ENCODE peak calls at places on chromosomes 12 and 14, in six cellular contexts. I, H, V, Y, T and L are unnamed samples.

GRCh38 chr12:43306066-43306465 is 245.9 kb downstream of the ADAMTS20 start:
- DNase-seq in H (peak; percentile 10), T (no peak), Y (no peak), V (no peak), I (no peak), L (peak; percentile 87)

GRCh38 chr12:13362260-13362841 is 165.8 kb downstream of the EMP1 start:
- DNase-seq in I (no peak), Y (no peak), T (peak; percentile 85), V (no peak), H (peak; percentile 60), L (no peak)

GRCh38 chr12:120234643-120235368 is 30.7 kb downstream of the PXN start:
- DNase-seq in I (no peak), V (no peak), Y (peak; percentile 97), T (peak; percentile 73), H (peak; percentile 94), L (no peak)

GRCh38 chr14:102571043-102571442 is 21.4 kb upstream of the RCOR1 start:
- DNase-seq in I (no peak), Y (no peak), T (no peak), V (no peak), H (no peak), L (no peak)

GRCh38 chr12:31267966-31268365 is 58.0 kb downstream of the SINHCAF start:
- DNase-seq in Y (no peak), I (no peak), H (no peak), T (no peak), V (no peak), L (no peak)

GRCh38 chr14:96086032-96086431 is 46.9 kb downstream of the C14orf132 start:
- DNase-seq in Y (no peak), H (peak; percentile 52), I (no peak), T (no peak), V (no peak), L (peak; percentile 90)

GRCh38 chr12:71306808-71307207 is 132.8 kb upstream of the LGR5 start:
- DNase-seq in Y (no peak), H (no peak), T (no peak), I (no peak), V (no peak), L (no peak)

GRCh38 chr14:92460916-92461579 is 52.5 kb upstream of the RIN3 start:
- DNase-seq in Y (peak; percentile 64), H (no peak), I (no peak), T (peak; percentile 24), V (no peak), L (no peak)

GRCh38 chr14:100047600-100047999 is 17.6 kb upstream of the EVL start:
- DNase-seq in V (no peak), Y (no peak), H (no peak), T (no peak), I (no peak), L (no peak)

GRCh38 chr14:83991666-83992065 is 1538.3 kb upstream of the FLRT2 start:
- DNase-seq in Y (no peak), V (no peak), T (no peak), H (no peak), I (no peak), L (no peak)

GRCh38 chr12:122845865-122846621 is 10.8 kb downstream of the HIP1R start:
- DNase-seq in I (no peak), Y (no peak), T (no peak), V (no peak), H (no peak), L (no peak)

GRCh38 chr12:53972722-53973092 is 219 bp upstream of the HOXC11 start:
- DNase-seq in V (no peak), I (no peak), H (no peak), T (no peak), Y (no peak), L (no peak)

GRCh38 chr12:19277707-19278106 is 148.2 kb downstream of the PLEKHA5 start:
- DNase-seq in T (no peak), Y (no peak), H (no peak), V (no peak), I (no peak), L (no peak)

GRCh38 chr12:109578330-109578927 is 4.8 kb downstream of the MVK start:
- DNase-seq in H (no peak), V (no peak), I (no peak), T (no peak), Y (no peak), L (no peak)

GRCh38 chr12:4610481-4610880 is 38.4 kb downstream of the AKAP3 start:
- DNase-seq in I (no peak), H (no peak), V (no peak), T (no peak), Y (no peak), L (no peak)

GRCh38 chr12:46998811-46999368 is 80.5 kb upstream of the PCED1B start:
- DNase-seq in I (no peak), T (no peak), Y (no peak), V (no peak), H (no peak), L (no peak)

GRCh38 chr14:33675415-33676130 is 275.3 kb downstream of the EGLN3 start:
- DNase-seq in I (no peak), H (no peak), Y (no peak), V (no peak), T (no peak), L (no peak)

GRCh38 chr12:56980268-56980667 is 22.9 kb upstream of the RDH16 start:
- DNase-seq in I (no peak), H (no peak), T (no peak), V (no peak), Y (no peak), L (no peak)

GRCh38 chr14:83184531-83184930 is 1650.9 kb upstream of the SEL1L start:
- DNase-seq in I (no peak), V (no peak), H (no peak), Y (no peak), T (no peak), L (no peak)

GRCh38 chr12:40093512-40093911 is 12.4 kb downstream of the SLC2A13 start:
- DNase-seq in V (no peak), T (no peak), Y (no peak), H (no peak), I (no peak), L (no peak)

DNA sequence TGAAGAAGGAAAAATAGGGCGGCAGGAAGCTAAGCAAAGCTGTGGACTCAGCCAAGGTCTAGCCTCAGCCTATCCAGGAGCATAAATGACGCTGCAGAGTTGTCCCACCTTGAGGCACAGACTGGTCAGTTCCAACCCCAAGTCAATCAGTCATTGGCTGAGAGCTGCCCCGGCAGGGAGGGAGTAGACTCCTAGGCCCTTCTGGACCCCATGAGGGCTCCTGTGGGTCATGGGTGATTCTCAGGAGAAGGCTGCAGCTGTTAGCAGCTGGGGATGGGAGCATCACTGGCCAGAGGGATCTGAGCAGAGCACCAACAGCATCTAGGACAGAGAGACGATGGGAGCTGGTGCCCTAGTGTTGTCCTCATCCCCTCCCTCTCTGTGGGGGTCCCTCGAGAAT is 51.8 kb upstream of the ESRRB start:
- DNase-seq in Y (no peak), I (no peak), T (no peak), V (no peak), H (no peak), L (peak; percentile 54)
- H3K4me1 ChIP-seq in Y (peaks cover 9% of the 10 kb centered on the region), I (no peaks in the 10 kb centered on the region), T (peaks cover 7% of the 10 kb centered on the region), V (no peaks in the 10 kb centered on the region), H (no peaks in the 10 kb centered on the region), L (no peaks in the 10 kb centered on the region)

DNA sequence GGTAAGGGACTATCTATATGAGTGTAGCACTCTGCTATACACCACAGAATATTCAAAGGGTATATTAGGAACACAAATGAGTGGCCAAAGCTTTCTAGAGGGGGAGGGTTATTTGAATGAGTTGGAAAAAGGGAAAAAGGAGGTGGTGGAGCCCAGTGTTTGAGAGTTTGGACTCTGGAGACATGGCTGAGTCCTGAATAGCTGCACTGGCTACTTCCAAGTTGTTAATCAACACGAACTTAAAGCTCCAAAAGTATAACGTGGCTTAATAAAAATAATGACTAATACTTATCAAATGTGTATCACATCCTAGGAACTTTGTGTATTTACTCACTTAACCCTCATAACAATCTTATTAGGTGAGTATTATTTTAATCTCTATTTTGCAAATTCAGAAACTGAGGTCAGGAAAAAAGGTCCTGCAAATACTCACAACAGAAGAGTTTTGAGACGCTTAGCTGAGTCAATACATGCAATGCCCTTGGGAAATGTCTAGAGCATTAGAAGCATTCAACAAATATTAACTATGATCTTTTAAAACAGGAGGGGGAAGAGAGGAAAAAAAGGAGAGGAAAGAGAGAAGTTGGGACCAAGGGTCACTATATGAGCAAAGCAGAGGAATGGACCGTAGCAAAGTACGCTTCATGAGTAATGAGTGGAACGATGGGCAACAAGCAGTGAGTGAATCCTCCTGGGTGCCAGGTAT is 189.5 kb upstream of the HMGA2 start:
- DNase-seq in T (no peak), H (no peak), I (no peak), V (no peak), Y (no peak), L (no peak)
- H3K4me3 ChIP-seq in T (no peak overlapping the region), H (no peak overlapping the region), I (no peak overlapping the region), V (no peak overlapping the region), Y (no peak overlapping the region), L (no peak overlapping the region)

GRCh38 chr14:104690266-104690711 is 871 bp downstream of the INF2 start:
- DNase-seq in H (no peak), V (no peak), I (no peak), Y (no peak), T (peak; percentile 70), L (no peak)

GRCh38 chr14:104688755-104689619 is at the start of gene INF2:
- DNase-seq in T (peak; percentile 72), H (peak; percentile 84), Y (no peak), I (peak; percentile 52), V (peak; percentile 36), L (no peak)

GRCh38 chr14:104690861-104691455 is 1.5 kb downstream of the INF2 start:
- DNase-seq in V (no peak), Y (no peak), H (no peak), T (no peak), I (no peak), L (no peak)

GRCh38 chr14:104688505-104688754 is 988 bp upstream of the INF2 start:
- DNase-seq in H (no peak), T (no peak), Y (no peak), V (no peak), I (no peak), L (no peak)

GRCh38 chr14:104689620-104690265 is 325 bp downstream of the INF2 start:
- DNase-seq in H (no peak), I (no peak), V (no peak), T (no peak), Y (no peak), L (no peak)
- H3K4me1 ChIP-seq in H (peaks cover 76% of the 10 kb centered on the region), I (peaks cover 74% of the 10 kb centered on the region), V (peaks cover 66% of the 10 kb centered on the region), T (peaks cover 79% of the 10 kb centered on the region), Y (peaks cover 74% of the 10 kb centered on the region), L (peaks cover 46% of the 10 kb centered on the region)

GRCh38 chr12:9115731-9116689 is at the start of gene A2M:
- DNase-seq in I (no peak), V (no peak), H (no peak), T (no peak), Y (no peak), L (no peak)

GRCh38 chr12:9113296-9113986 is 2.3 kb downstream of the A2M start:
- DNase-seq in I (no peak), V (no peak), T (no peak), H (no peak), Y (no peak), L (no peak)

GRCh38 chr12:9112076-9112853 is 3.5 kb downstream of the A2M start:
- DNase-seq in H (no peak), T (no peak), V (no peak), Y (no peak), I (no peak), L (no peak)

GRCh38 chr12:9114946-9115345 is 773 bp downstream of the A2M start:
- DNase-seq in Y (no peak), H (no peak), V (no peak), T (no peak), I (no peak), L (no peak)

DNA sequence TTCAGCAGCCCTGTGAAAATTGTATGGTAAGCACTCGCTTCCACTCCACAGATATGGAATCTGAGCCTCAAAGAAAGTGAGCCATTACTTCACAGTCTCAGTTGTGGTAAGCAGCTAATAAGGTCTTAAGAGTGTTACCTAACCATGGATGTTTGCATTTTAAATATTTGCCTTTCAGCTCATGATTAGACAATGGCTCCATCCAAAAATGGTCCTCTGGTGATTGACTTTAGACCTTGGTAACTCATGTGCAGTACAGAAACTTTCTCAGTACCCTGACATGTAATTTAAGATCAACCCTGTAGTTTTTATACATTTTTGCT is 1.8 kb downstream of the A2M start:
- DNase-seq in V (no peak), I (no peak), T (no peak), Y (no peak), H (no peak), L (no peak)
- H3K4me3 ChIP-seq in V (no peak overlapping the region), I (no peak overlapping the region), T (peak overlapping the region; percentile 43), Y (peak overlapping the region; percentile 44), H (no peak overlapping the region), L (no peak overlapping the region)